ENCODE peak calls at places on chromosomes 13 and 19, in nine cellular contexts. A is left ventricle myocardium inferior, C is upper lobe of right lung, V is PC-3, O is psoas muscle, U is spleen, E is brain microvascular endothelial cell, J is IMR-90, G is endodermal cell. L is an unnamed sample.

GRCh38 chr19:35977446-35978222 is 17.4 kb upstream of the SDHAF1 start:
- DNase-seq in J (no peak), O (no peak), A (no peak), V (no peak), E (no peak), G (peak; percentile 94), C (no peak), U (no peak), L (no peak)

GRCh38 chr19:30669329-30670010 is 297.3 kb downstream of the ZNF536 start:
- DNase-seq in V (peak; percentile 39), A (peak; percentile 68), C (peak; percentile 84), J (peak; percentile 12), U (peak; percentile 85), O (peak; percentile 59), G (peak; percentile 94), E (peak; percentile 29), L (peak; percentile 40)

GRCh38 chr19:58544591-58545285 is 874 bp downstream of the TRIM28 start:
- DNase-seq in O (no peak), A (no peak), J (peak; percentile 47), U (no peak), C (peak; percentile 74), V (peak; percentile 55), E (no peak), G (no peak), L (no peak)

GRCh38 chr13:95300625-95301134 is 571 bp downstream of the ABCC4 start:
- DNase-seq in C (peak; percentile 85), E (peak; percentile 20), A (peak; percentile 64), G (peak; percentile 73), O (peak; percentile 35), U (peak; percentile 85), V (peak; percentile 42), J (peak; percentile 67), L (peak; percentile 73)

GRCh38 chr19:43818500-43818899 is 8.6 kb upstream of the ZNF283 start:
- DNase-seq in O (no peak), U (no peak), V (no peak), A (no peak), C (no peak), J (no peak), G (no peak), E (no peak), L (no peak)

GRCh38 chr13:52739468-52740071 is at the start of gene CNMD:
- DNase-seq in A (no peak), J (no peak), C (no peak), U (no peak), V (no peak), E (no peak), O (no peak), G (peak; percentile 76), L (no peak)

GRCh38 chr13:30429721-30430694 is 7.7 kb downstream of the UBE2L5 start:
- DNase-seq in C (no peak), V (peak; percentile 77), A (no peak), G (no peak), U (no peak), E (peak; percentile 84), J (peak; percentile 95), O (no peak), L (peak; percentile 74)

GRCh38 chr13:97749174-97749573 is 204.3 kb upstream of the IPO5 start:
- DNase-seq in A (no peak), E (no peak), V (peak; percentile 85), U (no peak), O (no peak), J (peak; percentile 1), C (no peak), G (no peak), L (peak; percentile 12)

GRCh38 chr19:45613926-45614725 is 12.1 kb upstream of the GPR4 start:
- DNase-seq in V (peak; percentile 92), G (no peak), A (no peak), C (no peak), E (peak; percentile 89), J (peak; percentile 93), O (no peak), U (no peak), L (peak; percentile 77)

GRCh38 chr13:45325806-45326205 is 15.2 kb downstream of the TPT1 start:
- DNase-seq in O (peak; percentile 62), C (no peak), J (peak; percentile 97), G (no peak), U (no peak), A (peak; percentile 65), V (peak; percentile 67), E (peak; percentile 87), L (peak; percentile 75)

GRCh38 chr19:41882568-41883462 is at the start of gene ARHGEF1:
- DNase-seq in G (peak; percentile 73), C (peak; percentile 92), V (peak; percentile 35), U (peak; percentile 96), O (peak; percentile 68), A (peak; percentile 77), E (no peak), J (no peak), L (peak; percentile 82)

GRCh38 chr13:77988355-77988754 is 69.7 kb upstream of the EDNRB start:
- DNase-seq in V (no peak), O (no peak), G (no peak), C (no peak), J (no peak), U (no peak), E (no peak), A (no peak), L (no peak)

GRCh38 chr13:64332048-64332447 is 2898.1 kb downstream of the PCDH9 start:
- DNase-seq in V (peak; percentile 9), C (no peak), E (no peak), G (no peak), U (no peak), A (no peak), O (no peak), J (peak; percentile 10), L (no peak)

GRCh38 chr13:75789451-75790197 is 153.5 kb downstream of the LMO7 start:
- DNase-seq in J (no peak), V (no peak), C (no peak), O (no peak), E (peak; percentile 69), U (no peak), G (no peak), A (no peak), L (peak; percentile 34)

GRCh38 chr19:40321076-40321475 is 27.1 kb downstream of the C19orf47 start:
- DNase-seq in V (no peak), U (no peak), G (no peak), O (no peak), E (no peak), J (no peak), A (no peak), C (peak; percentile 46), L (no peak)

GRCh38 chr19:40321566-40322270 is 26.5 kb downstream of the C19orf47 start:
- DNase-seq in G (no peak), V (no peak), J (no peak), A (no peak), E (no peak), O (no peak), U (no peak), C (peak; percentile 53), L (no peak)

GRCh38 chr19:40322951-40323615 is 25.1 kb downstream of the C19orf47 start:
- DNase-seq in G (no peak), E (peak; percentile 25), A (no peak), U (no peak), J (no peak), V (no peak), C (peak; percentile 40), O (no peak), L (no peak)

GRCh38 chr19:40322271-40322610 is 26.0 kb downstream of the C19orf47 start:
- DNase-seq in G (no peak), U (no peak), V (no peak), O (no peak), A (no peak), J (no peak), E (peak; percentile 52), C (no peak), L (no peak)

DNA sequence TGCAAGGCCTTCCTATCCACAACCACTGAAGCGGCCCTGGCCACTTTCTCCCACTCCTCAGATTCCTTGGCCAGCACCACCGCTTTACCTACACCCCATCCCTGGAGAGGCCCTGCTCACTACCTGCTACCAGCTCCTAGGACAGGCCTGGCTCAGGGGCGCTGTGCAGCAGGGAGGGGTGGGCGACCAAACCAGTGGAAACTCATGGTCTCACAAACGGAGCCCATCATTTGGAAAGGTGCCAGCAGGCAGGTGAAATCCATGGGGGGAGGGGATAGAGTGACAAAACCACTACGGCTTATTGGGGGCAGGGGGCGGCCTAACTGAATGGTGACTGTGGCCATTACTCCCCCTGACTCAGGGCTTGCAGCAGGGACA is 27.6 kb downstream of the C19orf47 start:
- DNase-seq in U (no peak), G (no peak), C (peak; percentile 33), V (no peak), J (no peak), A (no peak), E (no peak), O (no peak), L (no peak)
- H3K27me3 ChIP-seq in U (no peaks in the 10 kb centered on the region), G (no peaks in the 10 kb centered on the region), C (no peaks in the 10 kb centered on the region), V (no peaks in the 10 kb centered on the region), J (no peaks in the 10 kb centered on the region), A (no peaks in the 10 kb centered on the region), E (no peaks in the 10 kb centered on the region), O (no peaks in the 10 kb centered on the region), L (no peaks in the 10 kb centered on the region)

GRCh38 chr13:110809871-110810486 is 96.5 kb downstream of the ING1 start:
- DNase-seq in C (no peak), O (no peak), G (no peak), V (no peak), E (no peak), U (no peak), J (no peak), A (no peak), L (no peak)

GRCh38 chr13:110807546-110807945 is 94.0 kb downstream of the ING1 start:
- DNase-seq in V (no peak), G (no peak), O (no peak), C (no peak), J (no peak), U (no peak), A (no peak), E (no peak), L (no peak)

GRCh38 chr13:110811008-110811720 is 97.7 kb downstream of the ING1 start:
- DNase-seq in J (no peak), U (no peak), C (no peak), A (no peak), E (no peak), O (no peak), G (no peak), V (no peak), L (no peak)

GRCh38 chr13:110811751-110812110 is 98.2 kb downstream of the ING1 start:
- DNase-seq in E (no peak), V (no peak), U (no peak), J (no peak), C (no peak), O (no peak), A (no peak), G (no peak), L (no peak)

GRCh38 chr13:110806636-110807035 is 93.1 kb downstream of the ING1 start:
- DNase-seq in O (no peak), E (no peak), G (no peak), C (no peak), V (no peak), A (no peak), U (no peak), J (no peak), L (no peak)
- H3K27me3 ChIP-seq in O (peaks cover 4% of the 10 kb centered on the region), E (no peaks in the 10 kb centered on the region), G (no peaks in the 10 kb centered on the region), C (peaks cover 30% of the 10 kb centered on the region), V (peaks cover 61% of the 10 kb centered on the region), A (peaks cover 92% of the 10 kb centered on the region), U (peaks cover 10% of the 10 kb centered on the region), J (peaks cover 17% of the 10 kb centered on the region), L (peaks cover 5% of the 10 kb centered on the region)

GRCh38 chr19:14370169-14370998 is 10.9 kb upstream of the ADGRE5 start:
- DNase-seq in J (no peak), E (no peak), G (no peak), A (no peak), V (no peak), U (peak; percentile 89), C (no peak), O (no peak), L (no peak)
- H3K27me3 ChIP-seq in J (no peaks in the 10 kb centered on the region), E (no peaks in the 10 kb centered on the region), G (no peaks in the 10 kb centered on the region), A (no peaks in the 10 kb centered on the region), V (no peaks in the 10 kb centered on the region), U (no peaks in the 10 kb centered on the region), C (no peaks in the 10 kb centered on the region), O (no peaks in the 10 kb centered on the region), L (no peaks in the 10 kb centered on the region)

GRCh38 chr19:49437231-49437630 is 4.1 kb downstream of the SLC17A7 start:
- DNase-seq in U (no peak), O (no peak), E (no peak), C (no peak), A (no peak), G (no peak), V (no peak), J (no peak), L (no peak)
- H3K27me3 ChIP-seq in U (peaks cover 98% of the 10 kb centered on the region), O (peaks cover 95% of the 10 kb centered on the region), E (peaks cover 82% of the 10 kb centered on the region), C (peaks cover 88% of the 10 kb centered on the region), A (peaks cover 100% of the 10 kb centered on the region), G (peaks cover 100% of the 10 kb centered on the region), V (peaks cover 58% of the 10 kb centered on the region), J (peaks cover 96% of the 10 kb centered on the region), L (peaks cover 73% of the 10 kb centered on the region)

L was measured in MG63.